ENCODE peak calls at places on chromosomes 5 and 9, in five cellular contexts. W is sigmoid colon, I is pancreas, K is body of pancreas, M is Peyer's patch. D is an unnamed sample. For H3K27me3, the result is how much of the 10 kb centered on the place peaks cover.

GRCh38 chr9:138115506-138115905 is 237.9 kb downstream of the CACNA1B start:
- DNase-seq in W (no peak), I (no peak), K (no peak), M (peak), D (no peak)

GRCh38 chr5:53321073-53321472 is 159.4 kb upstream of the FST start:
- DNase-seq in W (no peak), I (no peak), K (no peak), M (no peak), D (no peak)

GRCh38 chr5:158174918-158175663 is 316.1 kb upstream of the CLINT1 start:
- DNase-seq in W (peak), I (peak), K (peak), M (peak), D (peak)

GRCh38 chr5:50744761-50745160 is 78.3 kb downstream of the PARP8 start:
- DNase-seq in W (no peak), I (no peak), K (no peak), M (no peak), D (no peak)

GRCh38 chr9:19965336-19965735 is 176.5 kb upstream of the SLC24A2 start:
- DNase-seq in W (no peak), I (no peak), K (no peak), M (no peak), D (no peak)

GRCh38 chr5:138573949-138574670 is 1.1 kb downstream of the HSPA9 start:
- DNase-seq in W (no peak), I (no peak), K (no peak), M (no peak), D (no peak)

GRCh38 chr5:53490747-53491146 is 10.3 kb downstream of the FST start:
- DNase-seq in W (no peak), I (no peak), K (no peak), M (no peak), D (no peak)

GRCh38 chr9:100011062-100011681 is 87.6 kb downstream of the ERP44 start:
- DNase-seq in W (no peak), I (peak), K (no peak), M (peak), D (peak)

GRCh38 chr5:138663009-138663408 is 87.8 kb upstream of the HSPA9 start:
- DNase-seq in W (no peak), I (no peak), K (peak), M (no peak), D (no peak)

GRCh38 chr5:21058290-21058689 is 1070.3 kb upstream of the CDH18 start:
- DNase-seq in W (no peak), I (no peak), K (no peak), M (no peak), D (no peak)

GRCh38 chr9:106974341-106974740 is 111.4 kb downstream of the ZNF462 start:
- DNase-seq in W (no peak), I (no peak), K (no peak), M (no peak), D (no peak)

GRCh38 chr9:76321185-76321828 is 72.9 kb downstream of the RFK start:
- DNase-seq in W (no peak), I (no peak), K (no peak), M (no peak), D (no peak)

GRCh38 chr5:124923131-124923530 is 176.7 kb upstream of the ZNF608 start:
- DNase-seq in W (no peak), I (no peak), K (no peak), M (no peak), D (no peak)

GRCh38 chr9:38432922-38433510 is 8.8 kb upstream of the IGFBPL1 start:
- DNase-seq in W (no peak), I (no peak), K (no peak), M (no peak), D (peak)

GRCh38 chr9:134532084-134532483 is 109.5 kb upstream of the COL5A1 start:
- DNase-seq in W (no peak), I (no peak), K (no peak), M (peak), D (no peak)

GRCh38 chr9:34072868-34073590 is 24.3 kb upstream of the UBAP2 start:
- DNase-seq in W (peak), I (peak), K (peak), M (peak), D (peak)

GRCh38 chr9:136644343-136644592 is 18.4 kb upstream of the EGFL7 start:
- DNase-seq in W (peak), I (peak), K (peak), M (peak), D (peak)

GRCh38 chr9:100084145-100084478 is 14.7 kb downstream of the ERP44 start:
- DNase-seq in W (no peak), I (no peak), K (no peak), M (no peak), D (no peak)

GRCh38 chr9:30075022-30075421 is 2309.4 kb upstream of the ACO1 start:
- DNase-seq in W (no peak), I (no peak), K (no peak), M (no peak), D (no peak)

DNA sequence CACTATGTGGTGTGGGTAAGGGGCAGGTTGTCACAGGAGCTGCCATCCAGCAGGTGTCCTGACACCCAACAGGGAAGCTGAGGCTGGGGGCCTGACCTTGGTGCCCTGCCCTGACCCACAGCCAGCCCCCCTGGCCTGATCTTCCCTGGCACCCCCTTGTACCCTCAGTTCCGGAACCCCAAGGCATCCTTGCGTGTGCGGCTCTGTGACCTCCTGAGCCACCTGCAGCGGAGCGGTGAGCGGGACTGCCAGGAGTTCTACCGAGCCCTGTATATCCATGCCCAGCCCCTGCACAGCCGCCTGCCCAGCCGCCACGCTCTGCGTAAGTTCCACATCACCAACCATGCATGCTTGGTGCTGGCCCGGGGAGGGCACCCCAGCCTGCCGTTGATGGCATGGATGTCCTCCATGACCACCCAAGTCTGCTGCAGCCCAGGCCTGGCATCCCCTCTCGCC is 14.4 kb downstream of the CARD19 start:
- DNase-seq in W (peak), I (no peak), K (peak), M (peak), D (no peak)
- H3K4me3 ChIP-seq in W (no peak), I (no peak), K (no peak), M (no peak), D (no peak)

GRCh38 chr9:125608488-125609224 is 98.4 kb downstream of the MAPKAP1 start:
- DNase-seq in W (no peak), I (no peak), K (no peak), M (no peak), D (no peak)

GRCh38 chr9:125612616-125613015 is 94.4 kb downstream of the MAPKAP1 start:
- DNase-seq in W (no peak), I (no peak), K (no peak), M (no peak), D (no peak)

GRCh38 chr9:125609744-125610143 is 97.3 kb downstream of the MAPKAP1 start:
- DNase-seq in W (no peak), I (no peak), K (no peak), M (no peak), D (no peak)

GRCh38 chr9:125613156-125613555 is 93.9 kb downstream of the MAPKAP1 start:
- DNase-seq in W (no peak), I (no peak), K (no peak), M (no peak), D (no peak)

GRCh38 chr9:125611366-125611765 is 95.6 kb downstream of the MAPKAP1 start:
- DNase-seq in W (no peak), I (no peak), K (no peak), M (no peak), D (no peak)
- H3K27me3 ChIP-seq in W (under half), I (under half), K (under half), M (under half), D (under half)

GRCh38 chr5:143316337-143316736 is 87.1 kb downstream of the NR3C1 start:
- DNase-seq in W (no peak), I (no peak), K (no peak), M (no peak), D (no peak)

GRCh38 chr5:143318833-143319232 is 84.7 kb downstream of the NR3C1 start:
- DNase-seq in W (no peak), I (no peak), K (no peak), M (no peak), D (no peak)

GRCh38 chr5:143316844-143317631 is 86.4 kb downstream of the NR3C1 start:
- DNase-seq in W (no peak), I (no peak), K (no peak), M (no peak), D (no peak)

GRCh38 chr5:143319437-143320302 is 83.8 kb downstream of the NR3C1 start:
- DNase-seq in W (no peak), I (no peak), K (no peak), M (no peak), D (no peak)

DNA sequence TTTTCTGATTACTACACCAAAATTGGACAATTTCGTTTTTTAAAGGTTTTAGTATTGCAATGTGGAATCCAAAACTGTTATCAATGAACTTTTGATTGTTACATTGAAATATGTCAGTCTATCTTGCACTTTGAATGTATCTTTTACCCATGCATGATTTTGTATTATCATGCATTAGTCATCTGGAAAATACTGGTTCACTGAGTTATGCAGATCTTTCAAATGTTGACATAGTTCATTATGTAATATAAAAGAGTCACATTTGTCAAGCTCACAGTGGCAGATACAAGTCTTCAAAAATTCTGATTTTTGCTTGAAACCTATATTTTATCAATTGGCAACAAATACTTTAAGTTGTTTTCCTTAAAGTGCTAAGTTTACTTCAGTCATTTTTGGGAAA is 85.2 kb downstream of the NR3C1 start:
- DNase-seq in W (no peak), I (no peak), K (no peak), M (no peak), D (no peak)
- H3K4me3 ChIP-seq in W (no peak), I (no peak), K (no peak), M (no peak), D (no peak)

GRCh38 chr9:126583134-126583760 is 30.5 kb upstream of the LMX1B start:
- DNase-seq in W (no peak), I (no peak), K (no peak), M (no peak), D (no peak)

GRCh38 chr9:126582427-126582826 is 31.3 kb upstream of the LMX1B start:
- DNase-seq in W (no peak), I (no peak), K (no peak), M (no peak), D (no peak)

GRCh38 chr9:126581893-126582292 is 31.8 kb upstream of the LMX1B start:
- DNase-seq in W (no peak), I (no peak), K (no peak), M (no peak), D (no peak)

GRCh38 chr9:126586236-126586635 is 27.5 kb upstream of the LMX1B start:
- DNase-seq in W (no peak), I (no peak), K (no peak), M (no peak), D (no peak)

DNA sequence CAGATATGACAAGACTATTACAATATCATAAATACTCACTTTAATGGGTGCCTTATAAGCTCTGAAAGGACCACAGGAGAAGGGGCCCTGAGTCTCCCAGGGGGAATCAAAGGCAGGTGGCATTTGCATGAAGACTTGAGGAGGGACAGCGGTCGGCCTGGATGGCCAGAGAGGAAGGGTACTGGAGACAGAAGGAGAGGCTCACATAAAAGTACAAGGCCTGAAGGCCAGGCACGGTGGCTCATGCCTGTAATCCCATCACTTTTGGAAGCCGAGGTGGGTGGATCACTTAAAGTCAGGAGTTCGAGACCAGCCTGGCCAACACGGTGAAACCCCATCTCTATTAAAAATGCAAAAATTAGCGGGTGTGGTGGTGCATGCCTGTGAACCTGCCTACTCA is 29.1 kb upstream of the LMX1B start:
- DNase-seq in W (no peak), I (no peak), K (no peak), M (no peak), D (no peak)
- H3K27me3 ChIP-seq in W (under half), I (under half), K (under half), M (under half), D (under half)

DNA sequence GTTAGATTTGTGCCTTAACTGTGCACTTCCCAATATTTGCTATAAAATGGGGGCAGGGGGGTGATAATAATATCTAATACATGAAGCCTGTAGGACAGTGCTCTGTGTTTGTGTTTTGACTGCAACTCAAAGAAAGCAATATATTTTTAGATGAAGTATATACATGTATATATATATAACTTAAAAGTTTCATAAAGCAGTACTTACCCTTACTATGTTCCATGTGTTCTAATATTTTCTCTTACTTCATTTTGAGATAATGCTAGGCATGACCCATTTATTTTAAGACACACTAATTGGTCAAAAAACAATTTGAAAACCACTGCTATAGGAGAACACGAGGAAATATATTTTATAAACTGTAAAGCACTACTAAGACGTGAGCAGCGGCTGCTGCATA is 2.4 kb downstream of the TRIM52 start:
- DNase-seq in W (no peak), I (no peak), K (no peak), M (no peak), D (no peak)
- H3K4me3 ChIP-seq in W (peak), I (peak), K (no peak), M (peak), D (peak)

GRCh38 chr9:89815061-89815902 is 210.5 kb downstream of the GADD45G start:
- DNase-seq in W (no peak), I (no peak), K (no peak), M (no peak), D (no peak)
- H3K27me3 ChIP-seq in W (under half), I (under half), K (under half), M (under half), D (under half)

GRCh38 chr5:73114029-73114688 is 6.2 kb upstream of the TMEM171 start:
- DNase-seq in W (no peak), I (peak), K (no peak), M (no peak), D (no peak)

GRCh38 chr5:73118331-73119011 is 1.9 kb upstream of the TMEM171 start:
- DNase-seq in W (no peak), I (peak), K (peak), M (peak), D (peak)

GRCh38 chr5:73116506-73116905 is 3.9 kb upstream of the TMEM171 start:
- DNase-seq in W (no peak), I (no peak), K (no peak), M (no peak), D (no peak)

GRCh38 chr5:73117088-73117755 is 3.2 kb upstream of the TMEM171 start:
- DNase-seq in W (no peak), I (no peak), K (no peak), M (no peak), D (no peak)

DNA sequence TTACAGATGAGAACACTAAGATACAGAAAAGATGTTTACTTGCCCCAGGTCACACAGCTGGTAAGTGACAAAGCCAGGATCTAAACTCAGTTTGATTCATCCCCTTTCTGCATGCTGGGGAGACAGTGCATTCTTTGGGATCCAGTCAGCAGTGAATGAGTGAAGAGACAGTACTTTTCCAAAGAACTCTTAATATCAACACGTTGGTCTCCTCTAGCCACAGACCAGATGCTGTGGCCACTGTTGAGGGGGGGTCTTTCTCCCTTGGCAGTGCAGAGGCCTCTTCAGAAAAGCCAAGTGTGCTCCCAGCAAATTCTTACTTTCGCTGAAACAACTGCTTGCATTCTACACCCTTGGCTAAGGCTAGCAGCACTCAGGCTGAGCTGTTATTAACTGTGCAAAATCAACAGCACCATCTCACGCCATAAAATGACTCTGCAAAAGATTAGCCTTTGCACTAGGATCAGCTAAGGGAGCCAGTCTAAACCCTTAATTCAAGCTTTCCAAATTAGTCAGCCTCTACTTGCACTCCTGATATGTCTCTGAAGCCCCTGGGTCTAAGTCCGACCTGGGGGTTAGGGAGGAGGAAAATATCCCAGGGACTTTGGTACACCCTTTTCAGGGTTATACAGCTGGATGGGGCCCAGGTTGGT is 4.8 kb upstream of the TMEM171 start:
- DNase-seq in W (no peak), I (no peak), K (no peak), M (peak), D (no peak)
- H3K4me3 ChIP-seq in W (no peak), I (no peak), K (no peak), M (no peak), D (no peak)

GRCh38 chr5:178387061-178387855 is 154.7 kb upstream of the PHYKPL start:
- DNase-seq in W (peak), I (no peak), K (no peak), M (peak), D (no peak)
- H3K27me3 ChIP-seq in W (under half), I (under half), K (under half), M (under half), D (under half)

GRCh38 chr9:35743880-35744518 is 5.0 kb downstream of the GBA2 start:
- DNase-seq in W (peak), I (no peak), K (peak), M (no peak), D (no peak)

GRCh38 chr9:35748239-35748857 is 680 bp downstream of the GBA2 start:
- DNase-seq in W (no peak), I (no peak), K (peak), M (no peak), D (no peak)

GRCh38 chr9:35746583-35746982 is 2.4 kb downstream of the GBA2 start:
- DNase-seq in W (no peak), I (no peak), K (peak), M (peak), D (peak)

GRCh38 chr9:35748858-35749514 is at the start of the genes GBA2 and RGP1:
- DNase-seq in W (peak), I (peak), K (peak), M (peak), D (peak)

DNA sequence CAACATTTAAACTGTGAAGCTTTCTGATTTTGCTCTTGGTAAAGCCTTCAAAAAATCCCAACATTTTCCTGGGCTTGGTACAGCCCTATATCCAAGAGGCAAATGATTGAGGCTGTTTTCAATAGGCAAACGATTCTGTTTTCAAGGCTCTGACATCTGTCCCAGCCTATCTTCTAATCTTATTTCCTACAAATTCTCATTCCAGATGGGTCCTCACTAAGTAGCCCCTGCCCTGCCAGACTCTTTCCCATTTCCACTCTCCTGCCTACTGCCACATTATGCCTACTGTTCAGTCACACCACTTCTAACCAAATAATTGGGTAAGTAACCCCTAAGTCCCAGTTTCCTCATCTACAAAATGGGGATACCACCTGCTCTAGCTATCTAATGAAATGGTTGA is 3.5 kb downstream of the GBA2 start:
- DNase-seq in W (no peak), I (no peak), K (no peak), M (no peak), D (no peak)
- H3K4me3 ChIP-seq in W (peak), I (peak), K (no peak), M (peak), D (peak)

GRCh38 chr5:88687253-88687955 is 195.6 kb downstream of the MEF2C start:
- DNase-seq in W (no peak), I (no peak), K (no peak), M (no peak), D (no peak)
- H3K27me3 ChIP-seq in W (half or more), I (under half), K (half or more), M (under half), D (half or more)